ENCODE peak calls at places on chromosomes 5 and 9, in seven cellular contexts. One of them, this sample, is unnamed. For H3K4me1, the result is how much of the 10 kb centered on the place peaks cover.

GRCh38 chr5:424259-425110 is 18.5 kb upstream of the EXOC3 start:
- DNase-seq in CD4-positive, alpha-beta memory T cell: no peak
- DNase-seq in Peyer's patch: peak
- DNase-seq in GM23248: peak
- DNase-seq in cardiac muscle cell: no peak
- DNase-seq in A549: no peak
- DNase-seq in tibial nerve: no peak
- DNase-seq in this sample: no peak

GRCh38 chr5:177133845-177134652 is 476 bp downstream of the NSD1 start:
- DNase-seq in cardiac muscle cell: peak
- DNase-seq in A549: peak
- DNase-seq in Peyer's patch: peak
- DNase-seq in CD4-positive, alpha-beta memory T cell: peak
- DNase-seq in tibial nerve: no peak
- DNase-seq in GM23248: peak
- DNase-seq in this sample: peak

GRCh38 chr5:80318212-80318611 is 1.6 kb upstream of the SPZ1 start:
- DNase-seq in Peyer's patch: no peak
- DNase-seq in A549: no peak
- DNase-seq in tibial nerve: peak
- DNase-seq in CD4-positive, alpha-beta memory T cell: no peak
- DNase-seq in cardiac muscle cell: peak
- DNase-seq in GM23248: peak
- DNase-seq in this sample: no peak

GRCh38 chr9:5040730-5041389 is 55.8 kb downstream of the JAK2 start:
- DNase-seq in GM23248: no peak
- DNase-seq in cardiac muscle cell: no peak
- DNase-seq in Peyer's patch: no peak
- DNase-seq in CD4-positive, alpha-beta memory T cell: no peak
- DNase-seq in A549: no peak
- DNase-seq in tibial nerve: no peak
- DNase-seq in this sample: no peak

GRCh38 chr5:7208911-7209310 is 187.0 kb upstream of the ADCY2 start:
- DNase-seq in cardiac muscle cell: no peak
- DNase-seq in A549: no peak
- DNase-seq in GM23248: no peak
- DNase-seq in CD4-positive, alpha-beta memory T cell: no peak
- DNase-seq in tibial nerve: peak
- DNase-seq in Peyer's patch: no peak
- DNase-seq in this sample: no peak

GRCh38 chr5:154199263-154199662 is 8.7 kb downstream of the GALNT10 start:
- DNase-seq in Peyer's patch: no peak
- DNase-seq in GM23248: no peak
- DNase-seq in A549: peak
- DNase-seq in cardiac muscle cell: no peak
- DNase-seq in CD4-positive, alpha-beta memory T cell: no peak
- DNase-seq in tibial nerve: no peak
- DNase-seq in this sample: no peak

GRCh38 chr5:55920784-55921183 is 69.6 kb downstream of the IL31RA start:
- DNase-seq in CD4-positive, alpha-beta memory T cell: no peak
- DNase-seq in Peyer's patch: no peak
- DNase-seq in GM23248: peak
- DNase-seq in cardiac muscle cell: no peak
- DNase-seq in A549: peak
- DNase-seq in tibial nerve: no peak
- DNase-seq in this sample: no peak

GRCh38 chr5:115962565-115963402 is 509 bp downstream of the LVRN start:
- DNase-seq in cardiac muscle cell: peak
- DNase-seq in A549: no peak
- DNase-seq in GM23248: peak
- DNase-seq in CD4-positive, alpha-beta memory T cell: no peak
- DNase-seq in Peyer's patch: peak
- DNase-seq in tibial nerve: no peak
- DNase-seq in this sample: no peak

GRCh38 chr5:1315709-1316587 is 21.1 kb upstream of the TERT start:
- DNase-seq in CD4-positive, alpha-beta memory T cell: peak
- DNase-seq in cardiac muscle cell: peak
- DNase-seq in GM23248: peak
- DNase-seq in tibial nerve: no peak
- DNase-seq in A549: peak
- DNase-seq in Peyer's patch: peak
- DNase-seq in this sample: peak

GRCh38 chr5:72834919-72835318 is 18.5 kb downstream of the TNPO1 start:
- DNase-seq in GM23248: no peak
- DNase-seq in Peyer's patch: no peak
- DNase-seq in tibial nerve: no peak
- DNase-seq in A549: no peak
- DNase-seq in cardiac muscle cell: no peak
- DNase-seq in CD4-positive, alpha-beta memory T cell: no peak
- DNase-seq in this sample: no peak

GRCh38 chr5:62143268-62144229 is 162.5 kb upstream of the KIF2A start:
- DNase-seq in CD4-positive, alpha-beta memory T cell: no peak
- DNase-seq in Peyer's patch: no peak
- DNase-seq in cardiac muscle cell: peak
- DNase-seq in GM23248: peak
- DNase-seq in tibial nerve: no peak
- DNase-seq in A549: peak
- DNase-seq in this sample: no peak

GRCh38 chr5:175853573-175854230 is 17.7 kb upstream of the CPLX2 start:
- DNase-seq in Peyer's patch: no peak
- DNase-seq in GM23248: no peak
- DNase-seq in A549: peak
- DNase-seq in cardiac muscle cell: peak
- DNase-seq in CD4-positive, alpha-beta memory T cell: no peak
- DNase-seq in tibial nerve: peak
- DNase-seq in this sample: no peak

GRCh38 chr5:156094001-156094400 is 233.0 kb upstream of the SGCD start:
- DNase-seq in tibial nerve: no peak
- DNase-seq in CD4-positive, alpha-beta memory T cell: no peak
- DNase-seq in cardiac muscle cell: no peak
- DNase-seq in Peyer's patch: no peak
- DNase-seq in A549: peak
- DNase-seq in GM23248: peak
- DNase-seq in this sample: no peak

GRCh38 chr5:140548791-140549190 is 1.3 kb downstream of the EIF4EBP3 start:
- DNase-seq in Peyer's patch: peak
- DNase-seq in cardiac muscle cell: no peak
- DNase-seq in tibial nerve: no peak
- DNase-seq in CD4-positive, alpha-beta memory T cell: no peak
- DNase-seq in GM23248: no peak
- DNase-seq in A549: no peak
- DNase-seq in this sample: no peak

GRCh38 chr5:141338538-141339306 is at the start of gene PCDHGA2:
- DNase-seq in GM23248: peak
- DNase-seq in CD4-positive, alpha-beta memory T cell: no peak
- DNase-seq in Peyer's patch: no peak
- DNase-seq in cardiac muscle cell: peak
- DNase-seq in A549: peak
- DNase-seq in tibial nerve: peak
- DNase-seq in this sample: no peak

DNA sequence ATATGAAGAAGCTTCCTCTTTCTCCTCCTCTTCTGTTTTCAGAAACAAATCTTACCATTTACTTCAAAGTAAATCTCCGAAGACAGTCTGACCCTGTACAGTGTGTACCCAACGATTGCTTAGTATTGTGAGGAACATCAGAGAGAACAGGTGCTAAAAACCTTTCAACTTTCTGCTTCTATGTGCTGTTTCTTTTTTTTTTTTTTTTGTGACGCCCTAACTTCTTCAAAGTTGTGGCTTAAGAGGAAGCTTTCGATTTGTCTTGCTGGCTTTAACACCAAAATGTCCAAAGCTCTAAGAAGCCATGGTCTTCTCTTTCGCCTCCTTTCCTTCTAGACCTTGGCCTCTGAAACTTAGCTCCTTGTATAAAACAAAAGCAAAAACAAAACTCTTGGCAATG is 1.2 kb downstream of the TNFSF8 start:
- DNase-seq in cardiac muscle cell: no peak
- DNase-seq in CD4-positive, alpha-beta memory T cell: peak
- DNase-seq in A549: no peak
- DNase-seq in GM23248: no peak
- DNase-seq in tibial nerve: no peak
- DNase-seq in Peyer's patch: no peak
- DNase-seq in this sample: no peak
- H3K4me1 ChIP-seq in cardiac muscle cell: under half
- H3K4me1 ChIP-seq in CD4-positive, alpha-beta memory T cell: under half
- H3K4me1 ChIP-seq in A549: under half
- H3K4me1 ChIP-seq in GM23248: under half
- H3K4me1 ChIP-seq in tibial nerve: under half
- H3K4me1 ChIP-seq in Peyer's patch: under half
- H3K4me1 ChIP-seq in this sample: half or more

GRCh38 chr5:181203842-181204560 is 995 bp downstream of the TRIM7 start:
- DNase-seq in tibial nerve: no peak
- DNase-seq in A549: peak
- DNase-seq in CD4-positive, alpha-beta memory T cell: no peak
- DNase-seq in cardiac muscle cell: no peak
- DNase-seq in Peyer's patch: peak
- DNase-seq in GM23248: peak
- DNase-seq in this sample: no peak
- H3K4me3 ChIP-seq in tibial nerve: peak
- H3K4me3 ChIP-seq in A549: peak
- H3K4me3 ChIP-seq in CD4-positive, alpha-beta memory T cell: peak
- H3K4me3 ChIP-seq in cardiac muscle cell: peak
- H3K4me3 ChIP-seq in Peyer's patch: peak
- H3K4me3 ChIP-seq in GM23248: peak
- H3K4me3 ChIP-seq in this sample: no peak

GRCh38 chr9:135150981-135151380 is 63.5 kb downstream of the OLFM1 start:
- DNase-seq in tibial nerve: no peak
- DNase-seq in CD4-positive, alpha-beta memory T cell: no peak
- DNase-seq in cardiac muscle cell: no peak
- DNase-seq in Peyer's patch: no peak
- DNase-seq in A549: no peak
- DNase-seq in GM23248: no peak
- DNase-seq in this sample: no peak
- H3K4me1 ChIP-seq in tibial nerve: under half
- H3K4me1 ChIP-seq in CD4-positive, alpha-beta memory T cell: under half
- H3K4me1 ChIP-seq in cardiac muscle cell: under half
- H3K4me1 ChIP-seq in Peyer's patch: under half
- H3K4me1 ChIP-seq in A549: under half
- H3K4me1 ChIP-seq in GM23248: under half
- H3K4me1 ChIP-seq in this sample: under half

DNA sequence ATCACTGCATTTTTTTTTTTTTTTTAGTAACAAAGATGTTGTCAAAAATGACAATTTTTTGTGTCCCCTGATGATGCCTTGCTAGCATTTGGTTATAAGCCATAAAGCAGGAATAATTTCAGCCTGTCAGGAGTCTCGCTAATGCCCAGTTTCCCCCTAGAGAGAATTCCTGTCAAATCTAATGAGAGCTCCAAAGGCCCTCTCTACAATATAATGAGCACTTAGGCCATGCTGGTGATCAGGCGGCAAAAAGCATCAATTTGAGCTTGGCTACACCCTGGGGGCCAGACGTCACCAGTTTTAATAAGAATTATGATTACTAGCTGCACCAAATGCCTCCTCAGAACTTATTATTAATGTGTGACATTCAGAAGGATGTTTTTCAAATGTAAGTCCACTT is 6.1 kb downstream of the TLE1 start:
- DNase-seq in tibial nerve: no peak
- DNase-seq in GM23248: no peak
- DNase-seq in CD4-positive, alpha-beta memory T cell: no peak
- DNase-seq in cardiac muscle cell: no peak
- DNase-seq in A549: no peak
- DNase-seq in Peyer's patch: no peak
- DNase-seq in this sample: no peak
- H3K4me3 ChIP-seq in tibial nerve: no peak
- H3K4me3 ChIP-seq in GM23248: no peak
- H3K4me3 ChIP-seq in CD4-positive, alpha-beta memory T cell: no peak
- H3K4me3 ChIP-seq in cardiac muscle cell: no peak
- H3K4me3 ChIP-seq in A549: no peak
- H3K4me3 ChIP-seq in Peyer's patch: no peak
- H3K4me3 ChIP-seq in this sample: no peak

This sample was measured in CD4-positive, CD25-positive, alpha-beta regulatory T cell.